ENCODE peak calls at places on chromosomes 5 and 9, in six cellular contexts. G, I, Q, S, N and V are unnamed samples.

GRCh38 chr9:86735772-86736458 is 211.4 kb downstream of the GAS1 start:
- DNase-seq in I (no peak), S (no peak), Q (no peak), G (no peak), N (no peak), V (no peak)

GRCh38 chr5:134132372-134133212 is 18.1 kb downstream of the TCF7 start:
- DNase-seq in Q (peak), N (no peak), I (no peak), S (peak), G (peak), V (no peak)

GRCh38 chr5:134525687-134526482 is 415 bp downstream of the JADE2 start:
- DNase-seq in I (peak), Q (peak), G (peak), N (peak), S (peak), V (no peak)

GRCh38 chr9:121698627-121699270 is 47.3 kb downstream of the DAB2IP start:
- DNase-seq in N (no peak), S (no peak), G (peak), I (peak), Q (no peak), V (no peak)

GRCh38 chr5:102795546-102795945 is 40.4 kb downstream of the PAM start:
- DNase-seq in G (no peak), N (no peak), I (no peak), S (no peak), Q (no peak), V (no peak)

GRCh38 chr9:35945341-35946018 is 12.5 kb downstream of the OR2S2 start:
- DNase-seq in N (peak), Q (peak), S (peak), I (peak), G (peak), V (peak)

GRCh38 chr5:172766287-172767104 is 4.5 kb downstream of the DUSP1 start:
- DNase-seq in G (peak), S (no peak), N (peak), Q (no peak), I (no peak), V (no peak)

GRCh38 chr5:156391139-156391538 is 64.2 kb downstream of the SGCD start:
- DNase-seq in I (no peak), S (no peak), G (no peak), N (no peak), Q (no peak), V (no peak)

GRCh38 chr9:27352457-27353188 is 55.7 kb upstream of the EQTN start:
- DNase-seq in G (no peak), Q (no peak), I (no peak), S (no peak), N (no peak), V (no peak)

GRCh38 chr5:52684056-52684455 is 103.7 kb upstream of the ITGA1 start:
- DNase-seq in N (no peak), I (no peak), Q (no peak), G (no peak), S (no peak), V (no peak)

GRCh38 chr9:127519301-127520166 is 68.2 kb downstream of the LRSAM1 start:
- DNase-seq in G (no peak), Q (peak), I (peak), N (peak), S (no peak), V (peak)

GRCh38 chr5:122120493-122120892 is 8.9 kb upstream of the ZNF474 start:
- DNase-seq in S (no peak), I (no peak), N (no peak), G (no peak), Q (no peak), V (no peak)

GRCh38 chr9:97475079-97475478 is 26.4 kb upstream of the TMOD1 start:
- DNase-seq in S (no peak), I (no peak), Q (no peak), N (no peak), G (no peak), V (no peak)

GRCh38 chr5:179217956-179218355 is 127.3 kb downstream of the ADAMTS2 start:
- DNase-seq in Q (no peak), S (no peak), G (no peak), I (no peak), N (no peak), V (no peak)

GRCh38 chr5:94508421-94509148 is 109.8 kb downstream of the KIAA0825 start:
- DNase-seq in I (no peak), S (no peak), N (no peak), G (no peak), Q (no peak), V (no peak)

GRCh38 chr9:755454-756381 is 85.8 kb upstream of the DMRT1 start:
- DNase-seq in N (no peak), S (no peak), G (no peak), Q (no peak), I (peak), V (no peak)

GRCh38 chr9:36632892-36633291 is 60.2 kb downstream of the MELK start:
- DNase-seq in I (peak), S (no peak), N (no peak), Q (no peak), G (no peak), V (no peak)

GRCh38 chr9:35406183-35406959 is 83.5 kb upstream of the RUSC2 start:
- DNase-seq in G (no peak), I (no peak), N (no peak), S (peak), Q (peak), V (no peak)

GRCh38 chr5:172910828-172911627 is 48.2 kb upstream of the RPL26L1 start:
- DNase-seq in Q (no peak), N (peak), I (peak), S (no peak), G (no peak), V (no peak)

GRCh38 chr9:86181379-86182315 is 77.8 kb downstream of the C9orf153 start:
- DNase-seq in G (no peak), Q (no peak), N (no peak), S (no peak), I (no peak), V (no peak)

GRCh38 chr9:36922548-36922947 is 111.5 kb downstream of the PAX5 start:
- DNase-seq in N (no peak), I (no peak), Q (no peak), S (no peak), G (no peak), V (no peak)

GRCh38 chr9:93099551-93100264 is 3.7 kb downstream of the CARD19 start:
- DNase-seq in I (no peak), Q (no peak), N (no peak), G (no peak), S (no peak), V (no peak)

GRCh38 chr9:19650292-19650691 is 138.5 kb downstream of the SLC24A2 start:
- DNase-seq in I (no peak), N (no peak), G (no peak), S (no peak), Q (no peak), V (no peak)

GRCh38 chr9:110592075-110592830 is 12.7 kb upstream of the SVEP1 start:
- DNase-seq in I (no peak), Q (no peak), N (no peak), G (no peak), S (no peak), V (no peak)

GRCh38 chr9:72855890-72856523 is 96.8 kb downstream of the ALDH1A1 start:
- DNase-seq in N (no peak), I (no peak), G (no peak), Q (no peak), S (no peak), V (no peak)

GRCh38 chr5:31556461-31556860 is 24.4 kb downstream of the C5orf22 start:
- DNase-seq in Q (no peak), G (no peak), I (no peak), N (no peak), S (no peak), V (no peak)

GRCh38 chr9:130835441-130836298 is 616 bp downstream of the ABL1 start:
- DNase-seq in G (peak), Q (no peak), I (no peak), N (peak), S (peak), V (peak)

GRCh38 chr5:34656001-34656699 is at the start of gene RAI14:
- DNase-seq in S (peak), G (peak), I (peak), Q (no peak), N (peak), V (no peak)

GRCh38 chr9:122116040-122116439 is 22.9 kb upstream of the TTLL11 start:
- DNase-seq in Q (no peak), N (no peak), G (no peak), I (no peak), S (no peak), V (no peak)

GRCh38 chr5:181005791-181006190 is 17.1 kb downstream of the BTNL3 start:
- DNase-seq in S (no peak), Q (no peak), N (no peak), G (no peak), I (no peak), V (no peak)

GRCh38 chr5:180130876-180131740 is 59.5 kb upstream of the RNF130 start:
- DNase-seq in G (no peak), I (no peak), Q (no peak), S (no peak), N (no peak), V (no peak)